ENCODE peak calls at places on chromosomes 1 and 21, in ten cellular contexts. A is esophagus squamous epithelium; M is keratinocyte; H is NCI-H69; I is stimulated activated CD4-positive, alpha-beta T cell treated with anti-CD3 and anti-CD28 coated beads, Interleukin-12 subunit alpha, Interleukin-12 subunit beta, amount 100 ng/mL, for 24 hours; L is substantia nigra; F is neural crest cell; Z is HFFc6; R is fibroblast of lung; V is stimulated activated CD8-positive, alpha-beta memory T cell treated with anti-CD3 and anti-CD28 coated beads, Interleukin-2, amount 100 ng/mL, for 48 hours. C is an unnamed sample.

GRCh38 chr1:115262886-115263285 is 75.2 kb downstream of the NGF start:
- DNase-seq in V (no peak), A (no peak), Z (no peak), H (no peak), R (peak), F (no peak), I (no peak), M (no peak), L (no peak), C (no peak)

GRCh38 chr1:6727535-6727934 is 25.9 kb upstream of the DNAJC11 start:
- DNase-seq in R (peak), A (no peak), L (no peak), H (peak), I (peak), M (peak), F (peak), Z (peak), V (peak), C (peak)

GRCh38 chr1:53543130-53543770 is 84.1 kb downstream of the DMRTB1 start:
- DNase-seq in V (no peak), L (no peak), Z (no peak), H (peak), F (no peak), A (no peak), R (no peak), M (no peak), I (no peak), C (no peak)

GRCh38 chr1:202161151-202162048 is 998 bp upstream of the PTPN7 start:
- DNase-seq in H (no peak), F (no peak), R (no peak), L (no peak), Z (no peak), A (no peak), V (no peak), M (no peak), I (no peak), C (no peak)

GRCh38 chr1:229012823-229013222 is 258.1 kb upstream of the RAB4A start:
- DNase-seq in R (peak), Z (no peak), M (no peak), A (no peak), L (no peak), V (no peak), I (no peak), H (no peak), F (no peak), C (no peak)

GRCh38 chr1:158814970-158815369 is 16.2 kb upstream of the MNDA start:
- DNase-seq in R (no peak), H (no peak), Z (no peak), M (no peak), F (no peak), A (no peak), I (no peak), L (no peak), V (no peak), C (no peak)

GRCh38 chr1:184792450-184792969 is 37.9 kb upstream of the EDEM3 start:
- DNase-seq in V (no peak), Z (peak), F (no peak), M (peak), L (peak), A (no peak), H (peak), I (no peak), R (peak), C (no peak)

GRCh38 chr1:20484526-20485462 is 1.2 kb downstream of the CAMK2N1 start:
- DNase-seq in A (no peak), M (no peak), L (peak), F (peak), I (no peak), Z (no peak), V (no peak), H (peak), R (no peak), C (no peak)

GRCh38 chr1:205444931-205445652 is 10.8 kb downstream of the BLACAT1 start:
- DNase-seq in A (no peak), F (no peak), Z (no peak), R (peak), V (no peak), H (peak), M (no peak), I (no peak), L (peak), C (no peak)

GRCh38 chr21:21010698-21011097 is 12.5 kb downstream of the NCAM2 start:
- DNase-seq in L (no peak), H (peak), M (no peak), I (no peak), R (no peak), A (no peak), V (no peak), Z (no peak), F (no peak), C (no peak)

GRCh38 chr1:116353155-116353554 is 19.9 kb upstream of the ATP1A1 start:
- DNase-seq in Z (no peak), M (no peak), I (no peak), H (no peak), V (no peak), A (no peak), L (no peak), R (no peak), F (no peak), C (no peak)

GRCh38 chr1:246072456-246072855 is 434.6 kb downstream of the SMYD3 start:
- DNase-seq in H (no peak), V (no peak), R (peak), A (no peak), F (no peak), M (no peak), Z (no peak), I (no peak), L (peak), C (no peak)

GRCh38 chr1:110390096-110390495 is 730 bp downstream of the SLC16A4 start:
- DNase-seq in R (peak), F (no peak), V (no peak), M (no peak), L (no peak), H (no peak), A (no peak), Z (peak), I (no peak), C (no peak)

GRCh38 chr1:237671262-237671661 is 219.5 kb downstream of the ZP4 start:
- DNase-seq in I (no peak), R (no peak), H (no peak), L (no peak), Z (no peak), V (no peak), M (no peak), A (no peak), F (no peak), C (no peak)

GRCh38 chr1:93608188-93609109 is 73.2 kb downstream of the BCAR3 start:
- DNase-seq in L (no peak), H (no peak), M (no peak), A (no peak), Z (no peak), R (peak), V (no peak), F (no peak), I (no peak), C (peak)

GRCh38 chr1:8004803-8005573 is 21.1 kb downstream of the ERRFI1 start:
- DNase-seq in H (peak), V (no peak), L (peak), R (peak), F (no peak), A (peak), Z (peak), I (no peak), M (peak), C (no peak)

GRCh38 chr1:180586671-180587155 is 27.9 kb downstream of the OVAAL start:
- DNase-seq in R (peak), F (no peak), V (no peak), M (peak), H (peak), I (no peak), Z (peak), L (peak), A (no peak), C (no peak)

GRCh38 chr1:176241385-176242015 is 34.4 kb upstream of the COP1 start:
- DNase-seq in I (no peak), F (no peak), R (peak), V (no peak), H (peak), Z (peak), A (no peak), L (no peak), M (peak), C (no peak)

GRCh38 chr1:54403808-54404261 is 2.4 kb downstream of the SSBP3 start:
- DNase-seq in L (no peak), H (no peak), M (no peak), A (no peak), I (no peak), R (peak), Z (peak), F (no peak), V (peak), C (no peak)

C was measured in GM12891.